ENCODE peak calls at places on chromosome 12, in six cellular contexts. S is testis, W is RPMI7951, K is progenitor cell of endocrine pancreas, A is frontal cortex, M is AG08396. N is an unnamed sample.

GRCh38 chr12:110684322-110684836 is 4.5 kb downstream of the HVCN1 start:
- DNase-seq in S (no peak), W (no peak), K (no peak), A (no peak), M (no peak), N (no peak)

GRCh38 chr12:119230804-119231203 is 52.1 kb downstream of the HSPB8 start:
- DNase-seq in S (no peak), W (no peak), K (no peak), A (no peak), M (no peak), N (no peak)

GRCh38 chr12:125284945-125285344 is 219.7 kb downstream of the AACS start:
- DNase-seq in S (peak), W (peak), K (no peak), A (no peak), M (no peak), N (no peak)

GRCh38 chr12:54413284-54414190 is 5.5 kb downstream of the ITGA5 start:
- DNase-seq in S (no peak), W (peak), K (no peak), A (no peak), M (no peak), N (peak)

GRCh38 chr12:26721800-26722199 is 111.2 kb downstream of the ITPR2 start:
- DNase-seq in S (no peak), W (peak), K (no peak), A (no peak), M (no peak), N (no peak)

GRCh38 chr12:202081-202731 is 11.8 kb downstream of the SLC6A12 start:
- DNase-seq in S (no peak), W (no peak), K (no peak), A (no peak), M (no peak), N (no peak)

GRCh38 chr12:108337235-108338223 is 1.6 kb downstream of the CMKLR1 start:
- DNase-seq in S (peak), W (peak), K (no peak), A (no peak), M (peak), N (peak)

GRCh38 chr12:180445-180844 is 33.5 kb downstream of the SLC6A12 start:
- DNase-seq in S (no peak), W (peak), K (no peak), A (peak), M (no peak), N (no peak)

GRCh38 chr12:98464155-98464554 is 51.2 kb upstream of the TMPO start:
- DNase-seq in S (no peak), W (no peak), K (no peak), A (no peak), M (no peak), N (peak)